ENCODE peak calls at places on chromosomes 5 and 9, in six cellular contexts. E is prostate gland, I is A549, P is testis, C is tibial nerve, Q is HepG2. J is an unnamed sample. For H3K4me1, the result is how much of the 10 kb centered on the place peaks cover.

GRCh38 chr5:137572042-137572695 is 73.0 kb upstream of the SPOCK1 start:
- DNase-seq in I (no peak), P (no peak), E (no peak), Q (no peak), C (no peak), J (no peak)

GRCh38 chr9:95772320-95773060 is 103.0 kb upstream of the ERCC6L2 start:
- DNase-seq in I (no peak), E (peak), C (peak), P (peak), Q (peak), J (no peak)

GRCh38 chr9:95010431-95010838 is 283.9 kb downstream of the AOPEP start:
- DNase-seq in Q (no peak), E (no peak), C (no peak), I (no peak), P (no peak), J (no peak)

GRCh38 chr5:134437340-134438267 is 25.9 kb upstream of the CDKN2AIPNL start:
- DNase-seq in C (no peak), I (no peak), P (no peak), E (no peak), Q (no peak), J (no peak)

GRCh38 chr5:40080191-40080590 is 599.5 kb upstream of the PTGER4 start:
- DNase-seq in P (no peak), Q (no peak), I (no peak), C (no peak), E (no peak), J (no peak)

GRCh38 chr5:179624841-179625271 is 1.4 kb upstream of the HNRNPH1 start:
- DNase-seq in Q (no peak), E (no peak), P (no peak), I (no peak), C (no peak), J (no peak)

GRCh38 chr5:136012041-136012804 is 16.6 kb upstream of the TGFBI start:
- DNase-seq in I (peak), E (no peak), Q (no peak), P (no peak), C (no peak), J (no peak)

GRCh38 chr9:99601506-99601905 is 220.2 kb upstream of the NR4A3 start:
- DNase-seq in E (no peak), C (no peak), P (no peak), Q (no peak), I (no peak), J (peak)

GRCh38 chr5:147658293-147658932 is 124.1 kb downstream of the JAKMIP2 start:
- DNase-seq in Q (no peak), E (no peak), P (no peak), C (no peak), I (no peak), J (no peak)

GRCh38 chr5:94375801-94376200 is 242.6 kb downstream of the KIAA0825 start:
- DNase-seq in C (no peak), P (no peak), E (no peak), I (no peak), Q (no peak), J (no peak)

GRCh38 chr5:114789773-114790402 is 379.8 kb downstream of the TRIM36 start:
- DNase-seq in I (peak), C (no peak), Q (peak), P (no peak), E (no peak), J (no peak)

GRCh38 chr5:127011961-127012644 is 18.3 kb downstream of the MARCHF3 start:
- DNase-seq in P (no peak), Q (no peak), E (no peak), C (no peak), I (no peak), J (no peak)
- TF ChIP-seq POLR2A in P (no peak), Q (no peak), E (no peak), C (no peak), I (no peak), J (no peak)

GRCh38 chr5:65742565-65743231 is 20.7 kb downstream of the NLN start:
- DNase-seq in I (peak), C (no peak), E (no peak), P (no peak), Q (peak), J (no peak)
- H3K27ac ChIP-seq in I (no peak), C (no peak), E (no peak), P (no peak), Q (no peak), J (no peak)

GRCh38 chr9:37372839-37373238 is 49.7 kb upstream of the GRHPR start:
- DNase-seq in I (no peak), Q (no peak), C (no peak), E (no peak), P (no peak), J (no peak)

GRCh38 chr9:37371565-37372464 is 50.7 kb upstream of the GRHPR start:
- DNase-seq in C (no peak), I (no peak), P (no peak), E (no peak), Q (no peak), J (no peak)

GRCh38 chr9:37369671-37370070 is 52.8 kb upstream of the GRHPR start:
- DNase-seq in Q (no peak), P (no peak), I (no peak), C (no peak), E (no peak), J (no peak)

GRCh38 chr9:37370282-37370681 is 52.2 kb upstream of the GRHPR start:
- DNase-seq in I (no peak), C (no peak), E (no peak), Q (no peak), P (no peak), J (no peak)

DNA sequence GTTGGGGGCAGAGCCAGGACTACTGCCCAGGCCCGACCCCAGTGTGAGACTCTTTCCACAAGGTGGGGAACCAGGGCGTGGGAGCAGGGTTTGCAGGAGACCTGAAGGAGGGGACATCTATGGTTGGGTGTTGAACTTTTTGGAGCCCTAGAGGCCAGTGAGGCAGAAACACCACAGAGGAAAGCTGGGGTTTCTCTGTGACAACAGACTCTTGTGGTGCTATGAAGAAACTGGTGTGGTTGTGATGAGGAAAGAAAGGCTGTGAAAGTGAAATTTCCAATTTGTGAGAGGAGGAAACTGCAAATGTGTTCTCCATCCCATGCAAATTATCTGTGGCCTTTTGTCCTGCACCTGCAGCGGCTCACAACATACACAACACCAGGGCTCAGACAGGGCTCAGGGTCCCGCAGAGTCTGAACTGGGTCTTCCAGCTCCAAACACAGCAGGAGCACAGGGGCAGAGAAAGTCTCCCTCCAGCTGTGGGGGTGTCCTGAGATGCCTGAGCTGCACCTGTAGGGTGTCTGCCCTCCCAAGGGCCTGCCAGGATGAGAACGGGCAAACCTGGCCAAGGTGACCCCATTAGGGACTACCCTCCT is 51.4 kb upstream of the GRHPR start:
- DNase-seq in P (no peak), I (no peak), Q (no peak), C (no peak), E (no peak), J (no peak)
- H3K4me1 ChIP-seq in P (under half), I (under half), Q (under half), C (under half), E (under half), J (under half)

GRCh38 chr9:124257070-124257864 is 482 bp upstream of the NEK6 start:
- DNase-seq in P (no peak), C (no peak), Q (no peak), E (no peak), I (no peak), J (no peak)
- TF ChIP-seq POLR2A in P (no peak), C (no peak), Q (no peak), E (no peak), I (no peak), J (no peak)

GRCh38 chr5:156913719-156914370 is 49.2 kb downstream of the TIMD4 start:
- DNase-seq in E (no peak), Q (no peak), C (no peak), I (no peak), P (no peak), J (no peak)
- H3K27ac ChIP-seq in E (no peak), Q (no peak), C (no peak), I (no peak), P (no peak), J (no peak)

DNA sequence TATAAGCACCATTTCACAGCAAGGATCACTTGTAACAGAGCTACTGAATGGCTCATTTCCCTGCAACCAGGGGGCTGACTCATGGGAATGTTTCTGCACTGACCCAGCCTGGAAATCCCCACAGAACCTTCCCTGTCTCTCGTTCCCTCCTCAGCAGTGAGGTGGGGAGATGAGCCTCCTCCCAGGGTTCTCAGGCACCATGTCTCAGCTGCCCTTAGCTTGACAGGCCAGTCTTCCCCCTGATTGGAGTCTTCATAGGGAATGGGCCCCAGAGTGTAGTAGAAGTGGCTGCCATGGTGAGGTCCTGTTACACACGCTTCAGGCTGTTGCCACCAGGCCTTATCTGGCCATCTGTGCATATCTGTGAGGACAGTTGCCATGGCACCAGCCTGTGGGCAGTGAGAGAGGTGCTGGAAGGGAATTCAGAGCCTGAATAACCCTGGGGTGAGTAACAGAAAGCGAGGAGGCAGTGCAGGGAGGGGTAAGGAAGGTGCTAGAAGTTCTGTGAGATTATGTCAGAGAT is 324.4 kb downstream of the ENC1 start:
- DNase-seq in I (peak), P (no peak), Q (peak), E (no peak), C (no peak), J (peak)
- H3K4me1 ChIP-seq in I (under half), P (under half), Q (under half), E (under half), C (under half), J (under half)

GRCh38 chr9:131678499-131679111 is 61.3 kb downstream of the RAPGEF1 start:
- DNase-seq in C (peak), Q (peak), I (peak), P (peak), E (peak), J (peak)
- TF ChIP-seq POLR2A in C (no peak), Q (no peak), I (no peak), P (no peak), E (peak), J (no peak)

GRCh38 chr5:66933066-66933465 is 263.5 kb downstream of the CD180 start:
- DNase-seq in I (no peak), Q (no peak), C (no peak), E (no peak), P (no peak), J (no peak)
- H3K27ac ChIP-seq in I (no peak), Q (no peak), C (no peak), E (no peak), P (no peak), J (no peak)

GRCh38 chr5:77986261-77986660 is 210.1 kb upstream of the TBCA start:
- DNase-seq in P (no peak), Q (peak), I (no peak), E (no peak), C (no peak), J (no peak)
- H3K4me1 ChIP-seq in P (under half), Q (under half), I (under half), E (under half), C (under half), J (under half)

J was measured in body of pancreas.